ENCODE peak calls at places on chromosomes 16 and 17, in five cellular contexts. One of them, this sample, is unnamed.
A peak's percentile ranks its signal among the peaks of the same experiment; 100 is the strongest.

GRCh38 chr17:40910441-40910841 is 25.4 kb upstream of the KRT20 start:
- DNase-seq in A549: no peak
- DNase-seq in HepG2: no peak
- DNase-seq in H1: no peak
- DNase-seq in K562: no peak
- DNase-seq in this sample: no peak

GRCh38 chr16:80189481-80190163 is 351.2 kb upstream of the DYNLRB2 start:
- DNase-seq in A549: no peak
- DNase-seq in H1: no peak
- DNase-seq in HepG2: no peak
- DNase-seq in K562: no peak
- DNase-seq in this sample: no peak

GRCh38 chr17:60676758-60677307 is 818 bp upstream of the BCAS3 start:
- DNase-seq in H1: no peak
- DNase-seq in A549: no peak
- DNase-seq in K562: no peak
- DNase-seq in HepG2: no peak
- DNase-seq in this sample: no peak

GRCh38 chr16:4936181-4936990 is 562 bp downstream of the PPL start:
- DNase-seq in K562: peak; percentile 70
- DNase-seq in H1: peak; percentile 80
- DNase-seq in A549: peak; percentile 42
- DNase-seq in HepG2: no peak
- DNase-seq in this sample: peak; percentile 67

GRCh38 chr17:51255673-51256072 is 4.2 kb downstream of the MBTD1 start:
- DNase-seq in H1: no peak
- DNase-seq in K562: no peak
- DNase-seq in HepG2: no peak
- DNase-seq in A549: no peak
- DNase-seq in this sample: no peak

GRCh38 chr16:12096162-12096781 is 119.7 kb downstream of the SNX29 start:
- DNase-seq in K562: no peak
- DNase-seq in A549: no peak
- DNase-seq in HepG2: no peak
- DNase-seq in H1: no peak
- DNase-seq in this sample: no peak

GRCh38 chr17:59406808-59407381 is 75.4 kb downstream of the YPEL2 start:
- DNase-seq in K562: no peak
- DNase-seq in HepG2: peak; percentile 20
- DNase-seq in H1: no peak
- DNase-seq in A549: peak; percentile 56
- DNase-seq in this sample: no peak

GRCh38 chr17:78357687-78358537 is 2.0 kb downstream of the SOCS3 start:
- DNase-seq in HepG2: no peak
- DNase-seq in A549: peak; percentile 37
- DNase-seq in K562: no peak
- DNase-seq in H1: no peak
- DNase-seq in this sample: peak; percentile 46

GRCh38 chr16:77890075-77890474 is 101.7 kb downstream of the VAT1L start:
- DNase-seq in K562: no peak
- DNase-seq in H1: no peak
- DNase-seq in HepG2: no peak
- DNase-seq in A549: no peak
- DNase-seq in this sample: no peak

GRCh38 chr17:48047741-48048320 is 328 bp upstream of the NFE2L1 start:
- DNase-seq in K562: peak; percentile 94
- DNase-seq in H1: peak; percentile 96
- DNase-seq in A549: peak; percentile 100
- DNase-seq in HepG2: peak; percentile 99
- DNase-seq in this sample: peak; percentile 99

GRCh38 chr16:56532714-56533113 is 12.9 kb upstream of the BBS2 start:
- DNase-seq in A549: no peak
- DNase-seq in K562: no peak
- DNase-seq in H1: no peak
- DNase-seq in HepG2: peak; percentile 25
- DNase-seq in this sample: peak; percentile 35

GRCh38 chr16:82761236-82761635 is 134.5 kb downstream of the CDH13 start:
- DNase-seq in A549: no peak
- DNase-seq in HepG2: no peak
- DNase-seq in K562: no peak
- DNase-seq in H1: no peak
- DNase-seq in this sample: no peak

GRCh38 chr17:17700251-17700969 is 19.2 kb downstream of the RAI1 start:
- DNase-seq in HepG2: no peak
- DNase-seq in K562: peak; percentile 26
- DNase-seq in A549: no peak
- DNase-seq in H1: peak; percentile 90
- DNase-seq in this sample: peak; percentile 83

GRCh38 chr16:280991-281659 is 734 bp downstream of the ARHGDIG start:
- DNase-seq in HepG2: no peak
- DNase-seq in K562: no peak
- DNase-seq in H1: no peak
- DNase-seq in A549: no peak
- DNase-seq in this sample: no peak

GRCh38 chr17:17765921-17766320 is 70.9 kb downstream of the SREBF1 start:
- DNase-seq in A549: no peak
- DNase-seq in HepG2: no peak
- DNase-seq in K562: no peak
- DNase-seq in H1: no peak
- DNase-seq in this sample: no peak

GRCh38 chr17:29245401-29245800 is 1.3 kb upstream of the CRYBA1 start:
- DNase-seq in H1: no peak
- DNase-seq in A549: no peak
- DNase-seq in HepG2: no peak
- DNase-seq in K562: no peak
- DNase-seq in this sample: no peak

GRCh38 chr16:50272111-50272571 is 5.8 kb downstream of the ADCY7 start:
- DNase-seq in A549: no peak
- DNase-seq in K562: no peak
- DNase-seq in H1: no peak
- DNase-seq in HepG2: no peak
- DNase-seq in this sample: no peak

GRCh38 chr17:82272495-82273326 is 789 bp downstream of the CSNK1D start:
- DNase-seq in A549: no peak
- DNase-seq in H1: no peak
- DNase-seq in HepG2: no peak
- DNase-seq in K562: peak; percentile 93
- DNase-seq in this sample: peak; percentile 50

GRCh38 chr17:32564325-32564724 is 77.5 kb downstream of the CDK5R1 start:
- DNase-seq in HepG2: no peak
- DNase-seq in H1: no peak
- DNase-seq in K562: no peak
- DNase-seq in A549: no peak
- DNase-seq in this sample: no peak

GRCh38 chr17:38724337-38724988 is 5.7 kb upstream of the CISD3 start:
- DNase-seq in A549: no peak
- DNase-seq in K562: no peak
- DNase-seq in HepG2: no peak
- DNase-seq in H1: no peak
- DNase-seq in this sample: no peak

GRCh38 chr17:44899074-44899782 is at the start of gene EFTUD2:
- DNase-seq in H1: peak; percentile 96
- DNase-seq in A549: peak; percentile 96
- DNase-seq in HepG2: peak; percentile 85
- DNase-seq in K562: peak; percentile 92
- DNase-seq in this sample: peak; percentile 89

GRCh38 chr16:51982715-51983680 is 563.9 kb downstream of the TOX3 start:
- DNase-seq in HepG2: peak; percentile 67
- DNase-seq in K562: peak; percentile 21
- DNase-seq in H1: peak; percentile 52
- DNase-seq in A549: peak; percentile 76
- DNase-seq in this sample: peak; percentile 22

GRCh38 chr17:58352843-58353719 is 1.1 kb upstream of the SUPT4H1 start:
- DNase-seq in H1: peak; percentile 56
- DNase-seq in K562: no peak
- DNase-seq in A549: no peak
- DNase-seq in HepG2: no peak
- DNase-seq in this sample: peak; percentile 54

GRCh38 chr16:50712568-50712914 is 19.1 kb downstream of the NOD2 start:
- DNase-seq in H1: no peak
- DNase-seq in A549: no peak
- DNase-seq in HepG2: no peak
- DNase-seq in K562: no peak
- DNase-seq in this sample: no peak

GRCh38 chr16:66127459-66128362 is 238.8 kb upstream of the CDH5 start:
- DNase-seq in H1: no peak
- DNase-seq in K562: no peak
- DNase-seq in HepG2: no peak
- DNase-seq in A549: no peak
- DNase-seq in this sample: peak; percentile 33

GRCh38 chr17:55230716-55231115 is 34.0 kb upstream of the HLF start:
- DNase-seq in HepG2: no peak
- DNase-seq in A549: no peak
- DNase-seq in H1: no peak
- DNase-seq in K562: no peak
- DNase-seq in this sample: no peak

GRCh38 chr16:14020141-14020540 is 51.0 kb upstream of the MRTFB start:
- DNase-seq in H1: no peak
- DNase-seq in K562: no peak
- DNase-seq in HepG2: peak; percentile 53
- DNase-seq in A549: peak; percentile 52
- DNase-seq in this sample: no peak

GRCh38 chr16:15536813-15537212 is 102.4 kb downstream of the BMERB1 start:
- DNase-seq in HepG2: no peak
- DNase-seq in H1: no peak
- DNase-seq in K562: no peak
- DNase-seq in A549: no peak
- DNase-seq in this sample: no peak

GRCh38 chr17:82978765-82979349 is 100.6 kb upstream of the METRNL start:
- DNase-seq in HepG2: no peak
- DNase-seq in A549: no peak
- DNase-seq in K562: no peak
- DNase-seq in H1: no peak
- DNase-seq in this sample: no peak

GRCh38 chr16:30924086-30924714 is 828 bp downstream of the FBXL19 start:
- DNase-seq in A549: no peak
- DNase-seq in H1: peak; percentile 60
- DNase-seq in K562: peak; percentile 74
- DNase-seq in HepG2: no peak
- DNase-seq in this sample: peak; percentile 48

GRCh38 chr16:30922420-30922959 is 882 bp upstream of the FBXL19 start:
- DNase-seq in K562: peak; percentile 85
- DNase-seq in HepG2: peak; percentile 100
- DNase-seq in A549: peak; percentile 100
- DNase-seq in H1: peak; percentile 98
- DNase-seq in this sample: peak; percentile 100

GRCh38 chr16:30922960-30923535 is 324 bp upstream of the FBXL19 start:
- DNase-seq in K562: peak; percentile 89
- DNase-seq in A549: peak; percentile 99
- DNase-seq in H1: peak; percentile 92
- DNase-seq in HepG2: peak; percentile 99
- DNase-seq in this sample: peak; percentile 99

GRCh38 chr16:30924797-30925645 is 1.6 kb downstream of the FBXL19 start:
- DNase-seq in H1: no peak
- DNase-seq in A549: no peak
- DNase-seq in HepG2: no peak
- DNase-seq in K562: no peak
- DNase-seq in this sample: no peak

GRCh38 chr16:30923554-30924085 is at the start of gene FBXL19:
- DNase-seq in A549: no peak
- DNase-seq in K562: no peak
- DNase-seq in HepG2: no peak
- DNase-seq in H1: no peak
- DNase-seq in this sample: peak; percentile 68
- TF ChIP-seq JUN in A549: no peak
- TF ChIP-seq JUN in K562: no peak
- TF ChIP-seq JUN in HepG2: no peak
- TF ChIP-seq JUN in H1: no peak
- TF ChIP-seq JUN in this sample: no peak

DNA sequence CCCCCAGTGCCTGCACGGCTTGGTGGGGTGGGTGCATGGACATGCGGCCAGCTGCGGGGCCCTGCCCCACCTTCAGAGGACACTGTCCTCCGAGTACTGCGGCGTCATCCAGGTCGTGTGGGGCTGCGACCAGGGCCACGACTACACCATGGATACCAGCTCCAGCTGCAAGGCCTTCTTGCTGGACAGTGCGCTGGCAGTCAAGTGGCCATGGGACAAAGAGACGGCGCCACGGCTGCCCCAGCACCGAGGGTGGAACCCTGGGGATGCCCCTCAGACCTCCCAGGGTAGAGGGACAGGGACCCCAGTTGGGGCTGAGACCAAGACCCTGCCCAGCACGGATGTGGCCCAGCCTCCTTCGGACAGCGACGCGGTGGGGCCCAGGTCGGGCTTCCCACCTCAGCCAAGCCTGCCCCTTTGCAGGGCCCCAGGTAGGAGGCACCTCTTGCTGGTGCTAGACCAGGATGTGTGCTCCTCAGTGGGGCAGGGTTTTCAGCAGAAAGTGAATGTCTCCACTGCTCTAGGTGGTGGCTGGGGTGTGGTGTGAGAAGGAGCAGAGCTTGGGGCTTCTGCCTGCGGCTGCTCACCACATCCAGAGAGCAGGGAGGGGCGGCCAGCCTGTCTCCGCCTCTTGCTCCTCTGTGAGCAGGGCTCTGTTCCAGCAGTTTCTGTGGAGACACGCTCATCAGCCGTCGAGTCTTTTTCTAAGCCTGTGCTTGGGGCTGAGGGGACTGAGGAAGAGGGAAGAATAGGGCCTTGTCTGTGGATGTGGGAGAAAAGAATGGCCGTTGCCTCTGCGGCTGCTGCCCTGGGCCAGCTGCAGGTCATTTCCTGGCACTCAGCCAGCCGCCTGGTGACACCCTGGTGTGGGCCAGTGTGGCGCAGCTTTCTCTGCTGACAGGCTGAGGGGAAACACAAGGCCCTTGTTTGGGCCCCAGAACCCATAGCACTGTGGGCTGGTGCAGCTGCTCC is 2.2 kb downstream of the ZNF276 start:
- DNase-seq in A549: no peak
- DNase-seq in K562: no peak
- DNase-seq in HepG2: no peak
- DNase-seq in H1: no peak
- DNase-seq in this sample: no peak
- TF ChIP-seq JUN in A549: no peak
- TF ChIP-seq JUN in K562: no peak
- TF ChIP-seq JUN in HepG2: no peak
- TF ChIP-seq JUN in H1: no peak
- TF ChIP-seq JUN in this sample: no peak

GRCh38 chr17:3447625-3448024 is 14.0 kb upstream of the OR1E2 start:
- DNase-seq in K562: peak; percentile 7
- DNase-seq in A549: peak; percentile 52
- DNase-seq in HepG2: peak; percentile 6
- DNase-seq in H1: no peak
- DNase-seq in this sample: peak; percentile 21
- TF ChIP-seq JUN in K562: no peak
- TF ChIP-seq JUN in A549: no peak
- TF ChIP-seq JUN in HepG2: no peak
- TF ChIP-seq JUN in H1: no peak
- TF ChIP-seq JUN in this sample: no peak

DNA sequence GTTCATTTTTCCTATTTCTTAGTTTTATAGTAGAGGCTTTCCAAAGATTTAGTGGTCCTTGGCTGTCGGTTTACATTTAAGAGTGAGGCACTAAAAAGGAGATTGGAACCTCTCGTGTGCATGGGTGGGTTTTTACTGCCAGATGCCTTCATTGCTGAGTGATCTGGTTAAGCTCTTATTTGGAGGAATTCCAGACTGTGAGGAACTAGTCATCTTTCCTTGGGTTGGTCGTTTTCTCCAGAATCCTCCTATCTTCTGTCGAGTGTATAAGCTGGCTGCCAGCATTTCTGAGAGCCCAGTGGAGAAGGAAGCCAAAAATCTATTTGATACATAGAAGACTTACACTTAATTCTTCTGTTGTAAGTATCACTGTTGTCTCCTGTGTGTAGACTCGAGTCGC is 22.6 kb downstream of the IST1 start:
- DNase-seq in A549: no peak
- DNase-seq in HepG2: no peak
- DNase-seq in H1: no peak
- DNase-seq in K562: no peak
- DNase-seq in this sample: no peak
- TF ChIP-seq JUN in A549: no peak
- TF ChIP-seq JUN in HepG2: no peak
- TF ChIP-seq JUN in H1: no peak
- TF ChIP-seq JUN in K562: no peak
- TF ChIP-seq JUN in this sample: no peak